ENCODE peak calls at places on chromosomes 16 and 17, in nine cellular contexts. One of them, this sample, is unnamed.

GRCh38 chr16:80852261-80852872 is 48.0 kb upstream of the CDYL2 start:
- DNase-seq in IMR-90: peak
- DNase-seq in activated T-helper 1 cell treated with anti-CD3 and anti-CD28 coated beads, Interleukin-2, amount 50 U/mL, for 16 hours: no peak
- DNase-seq in mammary epithelial cell: peak
- DNase-seq in Daoy: peak
- DNase-seq in psoas muscle: no peak
- DNase-seq in fibroblast of the aortic adventitia: peak
- DNase-seq in retina: no peak
- DNase-seq in fibroblast of pulmonary artery: peak
- DNase-seq in this sample: no peak

GRCh38 chr16:59880626-59881025 is 1146.5 kb upstream of the GOT2 start:
- DNase-seq in Daoy: no peak
- DNase-seq in IMR-90: no peak
- DNase-seq in fibroblast of pulmonary artery: no peak
- DNase-seq in mammary epithelial cell: peak
- DNase-seq in psoas muscle: no peak
- DNase-seq in fibroblast of the aortic adventitia: no peak
- DNase-seq in activated T-helper 1 cell treated with anti-CD3 and anti-CD28 coated beads, Interleukin-2, amount 50 U/mL, for 16 hours: no peak
- DNase-seq in retina: no peak
- DNase-seq in this sample: no peak

GRCh38 chr17:39605492-39606433 is 2.0 kb downstream of the NEUROD2 start:
- DNase-seq in activated T-helper 1 cell treated with anti-CD3 and anti-CD28 coated beads, Interleukin-2, amount 50 U/mL, for 16 hours: no peak
- DNase-seq in retina: peak
- DNase-seq in IMR-90: no peak
- DNase-seq in Daoy: peak
- DNase-seq in fibroblast of pulmonary artery: no peak
- DNase-seq in fibroblast of the aortic adventitia: peak
- DNase-seq in mammary epithelial cell: peak
- DNase-seq in psoas muscle: no peak
- DNase-seq in this sample: no peak

GRCh38 chr16:69562818-69563217 is 2.9 kb upstream of the NFAT5 start:
- DNase-seq in IMR-90: no peak
- DNase-seq in fibroblast of pulmonary artery: no peak
- DNase-seq in activated T-helper 1 cell treated with anti-CD3 and anti-CD28 coated beads, Interleukin-2, amount 50 U/mL, for 16 hours: no peak
- DNase-seq in mammary epithelial cell: no peak
- DNase-seq in retina: no peak
- DNase-seq in Daoy: no peak
- DNase-seq in psoas muscle: no peak
- DNase-seq in fibroblast of the aortic adventitia: no peak
- DNase-seq in this sample: no peak

GRCh38 chr16:57297856-57298255 is 13.4 kb upstream of the PLLP start:
- DNase-seq in fibroblast of the aortic adventitia: no peak
- DNase-seq in psoas muscle: no peak
- DNase-seq in activated T-helper 1 cell treated with anti-CD3 and anti-CD28 coated beads, Interleukin-2, amount 50 U/mL, for 16 hours: peak
- DNase-seq in Daoy: no peak
- DNase-seq in retina: no peak
- DNase-seq in fibroblast of pulmonary artery: no peak
- DNase-seq in IMR-90: no peak
- DNase-seq in mammary epithelial cell: no peak
- DNase-seq in this sample: no peak

GRCh38 chr16:75566889-75567255 is 693 bp downstream of the GABARAPL2 start:
- DNase-seq in retina: no peak
- DNase-seq in Daoy: peak
- DNase-seq in fibroblast of the aortic adventitia: no peak
- DNase-seq in IMR-90: no peak
- DNase-seq in psoas muscle: no peak
- DNase-seq in fibroblast of pulmonary artery: no peak
- DNase-seq in mammary epithelial cell: no peak
- DNase-seq in activated T-helper 1 cell treated with anti-CD3 and anti-CD28 coated beads, Interleukin-2, amount 50 U/mL, for 16 hours: peak
- DNase-seq in this sample: no peak

GRCh38 chr17:9587969-9588656 is 11.7 kb downstream of the CFAP52 start:
- DNase-seq in IMR-90: no peak
- DNase-seq in fibroblast of the aortic adventitia: no peak
- DNase-seq in retina: no peak
- DNase-seq in Daoy: no peak
- DNase-seq in fibroblast of pulmonary artery: no peak
- DNase-seq in activated T-helper 1 cell treated with anti-CD3 and anti-CD28 coated beads, Interleukin-2, amount 50 U/mL, for 16 hours: no peak
- DNase-seq in mammary epithelial cell: no peak
- DNase-seq in psoas muscle: no peak
- DNase-seq in this sample: no peak

GRCh38 chr17:27576429-27577123 is 54.4 kb upstream of the LGALS9 start:
- DNase-seq in IMR-90: peak
- DNase-seq in fibroblast of pulmonary artery: no peak
- DNase-seq in Daoy: no peak
- DNase-seq in fibroblast of the aortic adventitia: peak
- DNase-seq in activated T-helper 1 cell treated with anti-CD3 and anti-CD28 coated beads, Interleukin-2, amount 50 U/mL, for 16 hours: no peak
- DNase-seq in retina: no peak
- DNase-seq in mammary epithelial cell: no peak
- DNase-seq in psoas muscle: no peak
- DNase-seq in this sample: no peak

GRCh38 chr16:3819741-3820724 is 60.5 kb downstream of the CREBBP start:
- DNase-seq in Daoy: peak
- DNase-seq in activated T-helper 1 cell treated with anti-CD3 and anti-CD28 coated beads, Interleukin-2, amount 50 U/mL, for 16 hours: no peak
- DNase-seq in IMR-90: peak
- DNase-seq in fibroblast of the aortic adventitia: peak
- DNase-seq in psoas muscle: no peak
- DNase-seq in mammary epithelial cell: peak
- DNase-seq in retina: no peak
- DNase-seq in fibroblast of pulmonary artery: peak
- DNase-seq in this sample: no peak

GRCh38 chr17:17724991-17725852 is 44.0 kb downstream of the RAI1 start:
- DNase-seq in psoas muscle: no peak
- DNase-seq in activated T-helper 1 cell treated with anti-CD3 and anti-CD28 coated beads, Interleukin-2, amount 50 U/mL, for 16 hours: no peak
- DNase-seq in mammary epithelial cell: no peak
- DNase-seq in Daoy: no peak
- DNase-seq in IMR-90: no peak
- DNase-seq in fibroblast of pulmonary artery: peak
- DNase-seq in fibroblast of the aortic adventitia: no peak
- DNase-seq in retina: peak
- DNase-seq in this sample: no peak

GRCh38 chr17:79160980-79161621 is 86.5 kb downstream of the ENGASE start:
- DNase-seq in mammary epithelial cell: no peak
- DNase-seq in fibroblast of pulmonary artery: peak
- DNase-seq in psoas muscle: no peak
- DNase-seq in retina: no peak
- DNase-seq in activated T-helper 1 cell treated with anti-CD3 and anti-CD28 coated beads, Interleukin-2, amount 50 U/mL, for 16 hours: no peak
- DNase-seq in IMR-90: no peak
- DNase-seq in Daoy: peak
- DNase-seq in fibroblast of the aortic adventitia: no peak
- DNase-seq in this sample: no peak

GRCh38 chr16:85422374-85423185 is 190.5 kb upstream of the GSE1 start:
- DNase-seq in Daoy: no peak
- DNase-seq in fibroblast of pulmonary artery: no peak
- DNase-seq in mammary epithelial cell: no peak
- DNase-seq in psoas muscle: no peak
- DNase-seq in retina: peak
- DNase-seq in IMR-90: no peak
- DNase-seq in activated T-helper 1 cell treated with anti-CD3 and anti-CD28 coated beads, Interleukin-2, amount 50 U/mL, for 16 hours: no peak
- DNase-seq in fibroblast of the aortic adventitia: no peak
- DNase-seq in this sample: no peak

GRCh38 chr17:73693016-73693545 is 48.8 kb upstream of the SDK2 start:
- DNase-seq in fibroblast of pulmonary artery: no peak
- DNase-seq in fibroblast of the aortic adventitia: no peak
- DNase-seq in Daoy: no peak
- DNase-seq in psoas muscle: no peak
- DNase-seq in IMR-90: no peak
- DNase-seq in mammary epithelial cell: no peak
- DNase-seq in activated T-helper 1 cell treated with anti-CD3 and anti-CD28 coated beads, Interleukin-2, amount 50 U/mL, for 16 hours: no peak
- DNase-seq in retina: peak
- DNase-seq in this sample: no peak

GRCh38 chr16:3637371-3637923 is 17.0 kb upstream of the DNASE1 start:
- DNase-seq in fibroblast of pulmonary artery: peak
- DNase-seq in mammary epithelial cell: no peak
- DNase-seq in fibroblast of the aortic adventitia: no peak
- DNase-seq in psoas muscle: no peak
- DNase-seq in activated T-helper 1 cell treated with anti-CD3 and anti-CD28 coated beads, Interleukin-2, amount 50 U/mL, for 16 hours: no peak
- DNase-seq in IMR-90: peak
- DNase-seq in Daoy: no peak
- DNase-seq in retina: no peak
- DNase-seq in this sample: no peak

GRCh38 chr17:47665655-47666054 is 15.9 kb downstream of the KPNB1 start:
- DNase-seq in activated T-helper 1 cell treated with anti-CD3 and anti-CD28 coated beads, Interleukin-2, amount 50 U/mL, for 16 hours: no peak
- DNase-seq in retina: no peak
- DNase-seq in fibroblast of pulmonary artery: peak
- DNase-seq in psoas muscle: no peak
- DNase-seq in Daoy: no peak
- DNase-seq in mammary epithelial cell: no peak
- DNase-seq in fibroblast of the aortic adventitia: peak
- DNase-seq in IMR-90: peak
- DNase-seq in this sample: no peak

GRCh38 chr16:12027091-12027490 is 50.6 kb downstream of the SNX29 start:
- DNase-seq in Daoy: peak
- DNase-seq in fibroblast of pulmonary artery: no peak
- DNase-seq in IMR-90: no peak
- DNase-seq in psoas muscle: no peak
- DNase-seq in activated T-helper 1 cell treated with anti-CD3 and anti-CD28 coated beads, Interleukin-2, amount 50 U/mL, for 16 hours: no peak
- DNase-seq in fibroblast of the aortic adventitia: no peak
- DNase-seq in retina: no peak
- DNase-seq in mammary epithelial cell: peak
- DNase-seq in this sample: no peak

GRCh38 chr17:42112552-42113176 is at the start of gene DHX58:
- DNase-seq in fibroblast of the aortic adventitia: peak
- DNase-seq in mammary epithelial cell: peak
- DNase-seq in psoas muscle: peak
- DNase-seq in fibroblast of pulmonary artery: peak
- DNase-seq in IMR-90: peak
- DNase-seq in activated T-helper 1 cell treated with anti-CD3 and anti-CD28 coated beads, Interleukin-2, amount 50 U/mL, for 16 hours: peak
- DNase-seq in retina: no peak
- DNase-seq in Daoy: peak
- DNase-seq in this sample: peak

GRCh38 chr17:17722081-17722905 is 41.0 kb downstream of the RAI1 start:
- DNase-seq in fibroblast of the aortic adventitia: no peak
- DNase-seq in IMR-90: peak
- DNase-seq in mammary epithelial cell: no peak
- DNase-seq in activated T-helper 1 cell treated with anti-CD3 and anti-CD28 coated beads, Interleukin-2, amount 50 U/mL, for 16 hours: no peak
- DNase-seq in retina: peak
- DNase-seq in Daoy: no peak
- DNase-seq in fibroblast of pulmonary artery: no peak
- DNase-seq in psoas muscle: no peak
- DNase-seq in this sample: no peak

GRCh38 chr16:81429045-81429521 is 15.5 kb upstream of the CMIP start:
- DNase-seq in retina: no peak
- DNase-seq in psoas muscle: no peak
- DNase-seq in fibroblast of pulmonary artery: peak
- DNase-seq in activated T-helper 1 cell treated with anti-CD3 and anti-CD28 coated beads, Interleukin-2, amount 50 U/mL, for 16 hours: no peak
- DNase-seq in Daoy: peak
- DNase-seq in mammary epithelial cell: no peak
- DNase-seq in fibroblast of the aortic adventitia: peak
- DNase-seq in IMR-90: peak
- DNase-seq in this sample: no peak

GRCh38 chr17:73304971-73305786 is 6.6 kb downstream of the CDC42EP4 start:
- DNase-seq in retina: no peak
- DNase-seq in activated T-helper 1 cell treated with anti-CD3 and anti-CD28 coated beads, Interleukin-2, amount 50 U/mL, for 16 hours: no peak
- DNase-seq in Daoy: peak
- DNase-seq in psoas muscle: peak
- DNase-seq in IMR-90: peak
- DNase-seq in fibroblast of pulmonary artery: peak
- DNase-seq in fibroblast of the aortic adventitia: peak
- DNase-seq in mammary epithelial cell: peak
- DNase-seq in this sample: no peak

GRCh38 chr16:80296034-80296433 is 244.8 kb upstream of the DYNLRB2 start:
- DNase-seq in fibroblast of pulmonary artery: no peak
- DNase-seq in retina: no peak
- DNase-seq in fibroblast of the aortic adventitia: no peak
- DNase-seq in Daoy: no peak
- DNase-seq in psoas muscle: no peak
- DNase-seq in IMR-90: no peak
- DNase-seq in mammary epithelial cell: no peak
- DNase-seq in activated T-helper 1 cell treated with anti-CD3 and anti-CD28 coated beads, Interleukin-2, amount 50 U/mL, for 16 hours: no peak
- DNase-seq in this sample: no peak

GRCh38 chr16:3009568-3010390 is 2.9 kb upstream of the CLDN9 start:
- DNase-seq in retina: peak
- DNase-seq in Daoy: no peak
- DNase-seq in fibroblast of pulmonary artery: no peak
- DNase-seq in fibroblast of the aortic adventitia: no peak
- DNase-seq in psoas muscle: no peak
- DNase-seq in activated T-helper 1 cell treated with anti-CD3 and anti-CD28 coated beads, Interleukin-2, amount 50 U/mL, for 16 hours: no peak
- DNase-seq in mammary epithelial cell: peak
- DNase-seq in IMR-90: peak
- DNase-seq in this sample: no peak

GRCh38 chr17:4850236-4850635 is 17.1 kb downstream of the MINK1 start:
- DNase-seq in Daoy: no peak
- DNase-seq in fibroblast of the aortic adventitia: no peak
- DNase-seq in psoas muscle: no peak
- DNase-seq in retina: no peak
- DNase-seq in mammary epithelial cell: peak
- DNase-seq in fibroblast of pulmonary artery: no peak
- DNase-seq in activated T-helper 1 cell treated with anti-CD3 and anti-CD28 coated beads, Interleukin-2, amount 50 U/mL, for 16 hours: no peak
- DNase-seq in IMR-90: no peak
- DNase-seq in this sample: no peak

GRCh38 chr16:8874388-8874787 is 5.6 kb upstream of the CARHSP1 start:
- DNase-seq in Daoy: no peak
- DNase-seq in activated T-helper 1 cell treated with anti-CD3 and anti-CD28 coated beads, Interleukin-2, amount 50 U/mL, for 16 hours: no peak
- DNase-seq in psoas muscle: no peak
- DNase-seq in fibroblast of pulmonary artery: no peak
- DNase-seq in mammary epithelial cell: no peak
- DNase-seq in IMR-90: no peak
- DNase-seq in fibroblast of the aortic adventitia: peak
- DNase-seq in retina: no peak
- DNase-seq in this sample: no peak

GRCh38 chr17:56350592-56350991 is 197.3 kb downstream of the ANKFN1 start:
- DNase-seq in IMR-90: no peak
- DNase-seq in retina: no peak
- DNase-seq in mammary epithelial cell: no peak
- DNase-seq in Daoy: no peak
- DNase-seq in activated T-helper 1 cell treated with anti-CD3 and anti-CD28 coated beads, Interleukin-2, amount 50 U/mL, for 16 hours: no peak
- DNase-seq in fibroblast of the aortic adventitia: no peak
- DNase-seq in fibroblast of pulmonary artery: no peak
- DNase-seq in psoas muscle: no peak
- DNase-seq in this sample: no peak

GRCh38 chr17:48564200-48565023 is 13.7 kb downstream of the HOXB4 start:
- DNase-seq in fibroblast of pulmonary artery: no peak
- DNase-seq in fibroblast of the aortic adventitia: peak
- DNase-seq in psoas muscle: no peak
- DNase-seq in IMR-90: no peak
- DNase-seq in mammary epithelial cell: peak
- DNase-seq in retina: no peak
- DNase-seq in activated T-helper 1 cell treated with anti-CD3 and anti-CD28 coated beads, Interleukin-2, amount 50 U/mL, for 16 hours: no peak
- DNase-seq in Daoy: no peak
- DNase-seq in this sample: no peak

GRCh38 chr17:47946929-47947397 is 5.6 kb downstream of the PNPO start:
- DNase-seq in activated T-helper 1 cell treated with anti-CD3 and anti-CD28 coated beads, Interleukin-2, amount 50 U/mL, for 16 hours: peak
- DNase-seq in psoas muscle: peak
- DNase-seq in mammary epithelial cell: peak
- DNase-seq in Daoy: peak
- DNase-seq in IMR-90: peak
- DNase-seq in fibroblast of pulmonary artery: peak
- DNase-seq in retina: peak
- DNase-seq in fibroblast of the aortic adventitia: peak
- DNase-seq in this sample: peak

GRCh38 chr17:83144421-83145357 is 65.3 kb downstream of the METRNL start:
- DNase-seq in fibroblast of the aortic adventitia: peak
- DNase-seq in activated T-helper 1 cell treated with anti-CD3 and anti-CD28 coated beads, Interleukin-2, amount 50 U/mL, for 16 hours: no peak
- DNase-seq in Daoy: no peak
- DNase-seq in mammary epithelial cell: no peak
- DNase-seq in psoas muscle: peak
- DNase-seq in fibroblast of pulmonary artery: no peak
- DNase-seq in IMR-90: peak
- DNase-seq in retina: no peak
- DNase-seq in this sample: no peak

GRCh38 chr16:69035375-69035774 is 70.1 kb upstream of the HAS3 start:
- DNase-seq in Daoy: no peak
- DNase-seq in mammary epithelial cell: no peak
- DNase-seq in fibroblast of pulmonary artery: no peak
- DNase-seq in activated T-helper 1 cell treated with anti-CD3 and anti-CD28 coated beads, Interleukin-2, amount 50 U/mL, for 16 hours: no peak
- DNase-seq in retina: no peak
- DNase-seq in psoas muscle: no peak
- DNase-seq in fibroblast of the aortic adventitia: peak
- DNase-seq in IMR-90: no peak
- DNase-seq in this sample: no peak

GRCh38 chr17:32588982-32589381 is 102.2 kb downstream of the CDK5R1 start:
- DNase-seq in fibroblast of pulmonary artery: no peak
- DNase-seq in mammary epithelial cell: no peak
- DNase-seq in fibroblast of the aortic adventitia: no peak
- DNase-seq in psoas muscle: no peak
- DNase-seq in retina: no peak
- DNase-seq in IMR-90: no peak
- DNase-seq in Daoy: no peak
- DNase-seq in activated T-helper 1 cell treated with anti-CD3 and anti-CD28 coated beads, Interleukin-2, amount 50 U/mL, for 16 hours: no peak
- DNase-seq in this sample: no peak